ENCODE peak calls at places on chromosomes 7 and 10, in four cellular contexts. C is sigmoid colon, F is body of pancreas, L is PC-9. U is an unnamed sample.

GRCh38 chr7:106367018-106367420 is 82.2 kb upstream of the NAMPT start:
- DNase-seq in L (no peak), F (no peak), C (no peak), U (no peak)

GRCh38 chr10:13099144-13099665 is 758 bp upstream of the OPTN start:
- DNase-seq in F (peak), L (peak), C (peak), U (no peak)

GRCh38 chr7:128888039-128888755 is 22.3 kb downstream of the KCP start:
- DNase-seq in F (no peak), L (no peak), C (peak), U (no peak)

GRCh38 chr7:46864711-46865110 is 717.2 kb downstream of the TNS3 start:
- DNase-seq in F (no peak), L (no peak), C (no peak), U (no peak)

GRCh38 chr7:38840736-38841460 is 68.1 kb downstream of the VPS41 start:
- DNase-seq in F (no peak), L (no peak), C (no peak), U (no peak)

GRCh38 chr7:108249458-108249857 is 119.3 kb upstream of the LAMB4 start:
- DNase-seq in F (no peak), C (no peak), L (no peak), U (no peak)

GRCh38 chr7:68503400-68503799 is 1094.9 kb upstream of the AUTS2 start:
- DNase-seq in L (no peak), C (no peak), F (no peak), U (no peak)

GRCh38 chr10:4018054-4018511 is 233.1 kb upstream of the KLF6 start:
- DNase-seq in F (no peak), L (no peak), C (no peak), U (no peak)

GRCh38 chr10:132671171-132672154 is 114.5 kb downstream of the NKX6-2 start:
- DNase-seq in L (no peak), F (peak), C (peak), U (no peak)

GRCh38 chr7:33072471-33072870 is 9.9 kb upstream of the NT5C3A start:
- DNase-seq in C (no peak), L (no peak), F (no peak), U (no peak)

GRCh38 chr7:107857541-107857912 is 33.5 kb upstream of the DLD start:
- DNase-seq in L (no peak), F (peak), C (no peak), U (no peak)

DNA sequence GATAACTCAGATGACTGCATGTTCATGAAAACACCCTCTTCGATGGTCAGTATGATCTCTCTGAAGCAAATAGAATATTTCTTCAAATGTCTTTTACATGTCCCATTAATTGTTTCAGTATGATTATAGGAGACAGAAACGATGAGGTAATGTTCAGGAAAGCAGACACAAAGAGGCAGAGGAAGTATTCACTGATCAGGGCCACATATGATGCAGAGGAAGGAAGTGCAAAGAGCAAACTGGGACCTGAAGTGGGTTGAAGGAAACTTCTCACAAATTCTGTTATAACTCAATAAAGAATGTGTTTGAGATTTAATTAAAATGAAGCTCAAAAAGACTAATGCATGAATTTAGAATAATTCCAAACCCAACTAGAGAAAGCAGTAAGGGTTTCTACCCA is 70.5 kb downstream of the TES start:
- DNase-seq in F (no peak), L (no peak), C (no peak), U (no peak)
- H3K4me3 ChIP-seq in F (no peak), L (no peak), C (no peak), U (no peak)

GRCh38 chr7:102974366-102975236 is 61.8 kb downstream of the LRRC17 start:
- DNase-seq in F (no peak), C (no peak), L (no peak), U (no peak)
- H3K4me3 ChIP-seq in F (no peak), C (no peak), L (no peak), U (no peak)

GRCh38 chr10:123133511-123133910 is 2.3 kb upstream of the HMX3 start:
- DNase-seq in L (no peak), F (no peak), C (no peak), U (no peak)

GRCh38 chr10:123134915-123135414 is 805 bp upstream of the HMX3 start:
- DNase-seq in L (no peak), C (no peak), F (no peak), U (no peak)

GRCh38 chr10:123132576-123133477 is 2.9 kb upstream of the HMX3 start:
- DNase-seq in C (peak), L (peak), F (peak), U (no peak)

GRCh38 chr10:123135415-123136141 is at the start of gene HMX3:
- DNase-seq in F (no peak), C (no peak), L (no peak), U (no peak)

DNA sequence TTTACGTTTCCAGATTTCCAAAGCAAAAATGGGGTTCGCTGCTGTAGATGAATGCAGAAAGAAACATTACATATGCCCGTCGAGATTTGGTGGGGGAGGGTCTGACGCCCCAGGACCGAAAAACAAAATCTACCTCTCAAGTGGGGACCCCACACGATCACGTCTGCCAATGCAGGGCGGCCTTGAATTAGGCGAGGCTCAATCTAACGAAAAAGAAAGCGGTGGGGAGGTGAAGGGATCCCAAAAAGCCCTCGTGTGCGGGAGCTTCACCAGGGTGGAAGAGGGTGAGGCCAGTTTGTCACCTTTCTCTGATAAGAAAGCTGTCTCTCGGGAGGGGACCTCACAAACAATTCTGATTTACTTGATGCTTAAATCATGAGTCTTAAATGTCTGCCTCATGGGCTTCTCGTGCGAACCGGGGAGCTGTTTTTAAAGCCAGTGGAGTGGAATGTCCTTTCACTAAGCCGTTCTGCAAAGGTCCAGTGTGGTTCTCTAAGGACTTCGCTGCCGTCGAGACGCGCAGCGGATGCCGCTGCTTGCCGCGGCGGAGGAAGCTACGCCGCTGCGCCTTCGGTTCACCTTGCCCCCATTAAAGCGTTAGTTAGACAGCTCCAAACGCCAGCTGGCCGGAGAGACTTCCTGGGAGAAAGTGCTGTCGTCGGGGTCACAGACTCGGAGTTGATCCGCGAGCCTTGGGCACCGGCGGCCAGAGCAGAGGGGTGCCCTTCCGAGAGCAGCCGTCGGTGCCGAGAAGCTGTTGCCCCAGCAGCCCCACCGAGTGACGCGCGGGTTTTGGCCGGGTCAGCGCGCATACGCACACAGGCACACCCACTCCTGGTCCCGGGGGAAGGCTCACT is 1.5 kb upstream of the HMX3 start:
- DNase-seq in C (no peak), F (no peak), L (no peak), U (no peak)
- H3K4me3 ChIP-seq in C (no peak), F (no peak), L (no peak), U (no peak)

GRCh38 chr10:101482568-101482967 is 105.5 kb downstream of the POLL start:
- DNase-seq in L (no peak), F (no peak), C (no peak), U (no peak)

GRCh38 chr10:101489355-101489754 is 98.7 kb downstream of the POLL start:
- DNase-seq in F (no peak), L (no peak), C (no peak), U (no peak)

GRCh38 chr10:101484154-101484748 is 103.8 kb downstream of the POLL start:
- DNase-seq in L (no peak), C (no peak), F (no peak), U (no peak)

GRCh38 chr10:101485207-101485606 is 102.8 kb downstream of the POLL start:
- DNase-seq in F (no peak), L (no peak), C (no peak), U (no peak)

GRCh38 chr10:101485681-101486554 is 102.1 kb downstream of the POLL start:
- DNase-seq in C (peak), F (no peak), L (no peak), U (peak)
- H3K4me3 ChIP-seq in C (no peak), F (no peak), L (no peak), U (no peak)

GRCh38 chr7:151081170-151082101 is 827 bp upstream of the FASTK start:
- DNase-seq in L (peak), F (no peak), C (no peak), U (no peak)
- H3K4me3 ChIP-seq in L (peak), F (peak), C (peak), U (peak)

GRCh38 chr10:14653271-14654161 is 121.2 kb downstream of the FAM107B start:
- DNase-seq in C (no peak), F (peak), L (peak), U (peak)
- H3K4me3 ChIP-seq in C (no peak), F (no peak), L (peak), U (no peak)

GRCh38 chr7:50960621-50961310 is 178.1 kb upstream of the GRB10 start:
- DNase-seq in F (no peak), L (no peak), C (no peak), U (no peak)

GRCh38 chr7:50957855-50958254 is 175.2 kb upstream of the GRB10 start:
- DNase-seq in C (no peak), L (no peak), F (no peak), U (no peak)

GRCh38 chr7:50959991-50960390 is 177.3 kb upstream of the GRB10 start:
- DNase-seq in L (no peak), F (no peak), C (no peak), U (no peak)

GRCh38 chr7:50957427-50957826 is 174.7 kb upstream of the GRB10 start:
- DNase-seq in L (no peak), C (no peak), F (no peak), U (no peak)

DNA sequence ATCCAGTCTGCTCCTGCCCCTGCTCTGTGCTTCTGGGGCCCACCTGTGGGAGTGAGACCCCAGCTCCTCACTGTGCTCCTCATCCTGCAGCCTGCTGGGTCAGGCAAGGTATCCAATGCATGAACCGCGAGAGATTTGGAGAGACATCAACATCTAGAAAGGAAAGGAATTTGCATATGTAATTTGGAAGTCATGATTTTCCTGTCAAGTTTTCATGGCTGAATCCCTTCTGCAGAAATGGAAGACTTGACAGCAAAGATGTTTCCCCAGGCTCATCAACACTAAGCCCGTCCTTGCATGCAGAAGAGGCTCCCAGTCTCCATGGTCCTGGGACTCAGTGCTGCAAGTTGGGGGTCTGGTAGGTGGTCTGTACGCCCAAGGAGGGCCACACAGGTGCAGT is 176.9 kb upstream of the GRB10 start:
- DNase-seq in F (no peak), C (no peak), L (no peak), U (no peak)
- H3K4me3 ChIP-seq in F (no peak), C (no peak), L (no peak), U (no peak)

GRCh38 chr7:148882192-148882591 is 1.9 kb downstream of the EZH2 start:
- DNase-seq in C (no peak), F (no peak), L (no peak), U (no peak)
- H3K4me3 ChIP-seq in C (no peak), F (no peak), L (peak), U (no peak)

GRCh38 chr7:43114451-43114765 is 2.0 kb downstream of the HECW1 start:
- DNase-seq in F (no peak), L (no peak), C (no peak), U (no peak)
- H3K4me3 ChIP-seq in F (no peak), L (no peak), C (no peak), U (no peak)